ENCODE peak calls at places on chromosomes 1 and 21, in four cellular contexts. Q, F, P and U are unnamed samples.

GRCh38 chr1:41305576-41306365 is 55.5 kb upstream of the FOXO6 start:
- DNase-seq in F (no peak), Q (no peak), P (peak; percentile 17), U (no peak)

GRCh38 chr21:36732761-36733160 is 33.8 kb downstream of the SIM2 start:
- DNase-seq in F (no peak), Q (no peak), P (peak; percentile 40), U (no peak)

GRCh38 chr1:46401514-46401913 is 7.4 kb downstream of the FAAH start:
- DNase-seq in Q (no peak), F (no peak), P (no peak), U (no peak)

GRCh38 chr21:19507682-19508260 is 1104.2 kb upstream of the TMPRSS15 start:
- DNase-seq in P (no peak), Q (peak; percentile 7), F (peak; percentile 20), U (no peak)

GRCh38 chr1:12561121-12561520 is 56.9 kb downstream of the DHRS3 start:
- DNase-seq in P (no peak), Q (no peak), F (no peak), U (no peak)

GRCh38 chr1:56387071-56387747 is 192.2 kb downstream of the PLPP3 start:
- DNase-seq in F (no peak), Q (no peak), P (no peak), U (no peak)

GRCh38 chr21:36980280-36981048 is 14.0 kb upstream of the HLCS start:
- DNase-seq in P (no peak), F (peak; percentile 51), Q (no peak), U (peak; percentile 33)

GRCh38 chr1:38003261-38004250 is 1.8 kb downstream of the FHL3 start:
- DNase-seq in P (peak; percentile 81), F (no peak), Q (no peak), U (no peak)

GRCh38 chr1:216961516-216961915 is 238.3 kb upstream of the ESRRG start:
- DNase-seq in P (no peak), F (no peak), Q (no peak), U (no peak)

GRCh38 chr1:226979115-226979516 is 39.0 kb downstream of the COQ8A start:
- DNase-seq in F (no peak), Q (no peak), P (no peak), U (no peak)

GRCh38 chr1:201119206-201119814 is 7.1 kb upstream of the CACNA1S start:
- DNase-seq in Q (peak; percentile 52), P (no peak), F (peak; percentile 59), U (peak; percentile 60)

GRCh38 chr1:32806910-32807523 is 10.1 kb downstream of the YARS1 start:
- DNase-seq in F (peak; percentile 30), Q (no peak), P (no peak), U (peak; percentile 6)

GRCh38 chr21:40618216-40618615 is 228.7 kb downstream of the DSCAM start:
- DNase-seq in P (no peak), F (peak; percentile 28), Q (no peak), U (no peak)

GRCh38 chr1:56120021-56120420 is 459.3 kb downstream of the PLPP3 start:
- DNase-seq in Q (no peak), F (no peak), P (no peak), U (no peak)

GRCh38 chr1:23242414-23242813 is 25.1 kb upstream of the HTR1D start:
- DNase-seq in P (no peak), F (no peak), Q (no peak), U (no peak)

GRCh38 chr1:205488074-205488723 is 16.3 kb upstream of the CDK18 start:
- DNase-seq in P (peak; percentile 82), F (peak; percentile 83), Q (peak; percentile 59), U (peak; percentile 68)

GRCh38 chr1:203682401-203683383 is 56.1 kb downstream of the ATP2B4 start:
- DNase-seq in F (no peak), Q (peak; percentile 79), P (no peak), U (no peak)

GRCh38 chr1:209823143-209824041 is 4.4 kb upstream of the UTP25 start:
- DNase-seq in Q (peak; percentile 60), F (peak; percentile 47), P (no peak), U (no peak)

GRCh38 chr1:230145953-230146476 is 79.0 kb downstream of the GALNT2 start:
- DNase-seq in P (no peak), F (no peak), Q (peak; percentile 40), U (no peak)

GRCh38 chr1:20216574-20216973 is 30.3 kb upstream of the PLA2G2C start:
- DNase-seq in F (peak; percentile 39), P (no peak), Q (peak; percentile 70), U (no peak)

GRCh38 chr1:10705953-10706352 is 90.5 kb downstream of the CASZ1 start:
- DNase-seq in Q (no peak), P (no peak), F (no peak), U (no peak)

GRCh38 chr1:27430903-27431653 is 38.7 kb downstream of the GPR3 start:
- DNase-seq in F (no peak), P (no peak), Q (peak; percentile 59), U (no peak)

GRCh38 chr1:210313046-210313445 is 15.7 kb upstream of the HHAT start:
- DNase-seq in F (no peak), Q (no peak), P (no peak), U (no peak)

GRCh38 chr1:94514095-94514727 is 27.3 kb downstream of the F3 start:
- DNase-seq in P (no peak), Q (peak; percentile 28), F (peak; percentile 20), U (peak; percentile 17)

GRCh38 chr1:45930258-45931150 is 127.1 kb downstream of the MAST2 start:
- DNase-seq in P (no peak), Q (no peak), F (no peak), U (no peak)

GRCh38 chr1:167520711-167521206 is 2.4 kb upstream of the CD247 start:
- DNase-seq in P (no peak), Q (no peak), F (no peak), U (no peak)

GRCh38 chr1:209585672-209586071 is 2.2 kb downstream of the CAMK1G start:
- DNase-seq in P (no peak), F (peak; percentile 81), Q (no peak), U (peak; percentile 72)

GRCh38 chr1:192801451-192801850 is 7.4 kb upstream of the RGS2 start:
- DNase-seq in P (no peak), Q (no peak), F (no peak), U (no peak)

GRCh38 chr1:41387667-41388091 is 26.4 kb downstream of the FOXO6 start:
- DNase-seq in P (peak; percentile 93), Q (no peak), F (peak; percentile 84), U (peak; percentile 66)

GRCh38 chr1:85584264-85584781 is 3.8 kb downstream of the CCN1 start:
- DNase-seq in F (no peak), P (no peak), Q (no peak), U (no peak)

GRCh38 chr1:36400825-36401601 is 3.3 kb upstream of the LSM10 start:
- DNase-seq in P (peak; percentile 97), F (no peak), Q (peak; percentile 92), U (peak; percentile 18)

GRCh38 chr1:26126321-26127084 is 14.9 kb downstream of the PDIK1L start:
- DNase-seq in F (no peak), Q (peak; percentile 73), P (no peak), U (no peak)

GRCh38 chr1:84619383-84620093 is 45.3 kb upstream of the CTBS start:
- DNase-seq in P (no peak), Q (no peak), F (peak; percentile 74), U (peak; percentile 21)

GRCh38 chr1:240462766-240463410 is 149.1 kb downstream of the GREM2 start:
- DNase-seq in P (no peak), Q (no peak), F (no peak), U (peak; percentile 19)

GRCh38 chr1:236860096-236860495 is 65.0 kb downstream of the MTR start:
- DNase-seq in P (no peak), Q (no peak), F (no peak), U (no peak)

DNA sequence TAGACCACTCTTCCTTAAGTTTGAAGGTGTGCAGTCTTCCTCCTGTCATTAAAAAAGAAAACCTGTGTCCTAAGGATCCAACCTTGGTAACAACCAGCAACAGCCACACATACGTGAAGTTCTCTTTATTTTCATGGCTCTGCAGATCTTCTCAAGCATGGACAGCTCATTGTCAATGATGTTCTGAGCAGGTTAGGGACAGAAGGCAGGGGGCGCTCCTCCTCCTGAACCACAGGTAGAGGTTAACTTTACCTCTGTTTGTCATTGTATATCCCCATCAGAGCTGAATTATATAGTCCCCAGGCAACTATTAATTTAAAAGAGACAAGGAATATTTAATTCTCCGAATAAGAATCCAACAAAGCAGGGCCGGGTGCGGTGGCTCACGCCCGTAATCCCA is 52.5 kb upstream of the CR2 start:
- DNase-seq in P (no peak), Q (no peak), F (no peak), U (no peak)
- H3K4me3 ChIP-seq in P (no peak overlapping the region), Q (no peak overlapping the region), F (no peak overlapping the region), U (no peak overlapping the region)

DNA sequence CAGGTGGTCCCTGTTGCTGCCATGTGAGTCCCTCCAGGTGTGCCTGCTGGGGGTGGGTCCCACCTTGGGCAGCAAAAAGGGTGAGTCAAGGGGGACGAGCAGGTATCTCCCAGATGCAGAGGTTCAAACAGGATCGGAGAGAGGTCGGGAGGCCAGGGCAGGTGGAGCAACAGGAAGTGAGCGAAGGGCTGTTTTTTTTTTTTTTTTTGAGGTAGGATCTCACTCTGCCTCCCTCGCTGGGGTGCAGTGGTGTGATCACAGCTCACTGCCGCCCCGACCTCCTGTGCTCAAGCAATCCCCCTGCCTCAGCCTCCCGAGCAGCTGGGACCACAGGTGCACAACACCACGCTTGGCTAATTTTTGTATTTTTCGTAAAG is 39.4 kb downstream of the SLC2A7 start:
- DNase-seq in Q (no peak), F (no peak), P (no peak), U (no peak)
- H3K4me3 ChIP-seq in Q (no peak overlapping the region), F (no peak overlapping the region), P (no peak overlapping the region), U (no peak overlapping the region)

DNA sequence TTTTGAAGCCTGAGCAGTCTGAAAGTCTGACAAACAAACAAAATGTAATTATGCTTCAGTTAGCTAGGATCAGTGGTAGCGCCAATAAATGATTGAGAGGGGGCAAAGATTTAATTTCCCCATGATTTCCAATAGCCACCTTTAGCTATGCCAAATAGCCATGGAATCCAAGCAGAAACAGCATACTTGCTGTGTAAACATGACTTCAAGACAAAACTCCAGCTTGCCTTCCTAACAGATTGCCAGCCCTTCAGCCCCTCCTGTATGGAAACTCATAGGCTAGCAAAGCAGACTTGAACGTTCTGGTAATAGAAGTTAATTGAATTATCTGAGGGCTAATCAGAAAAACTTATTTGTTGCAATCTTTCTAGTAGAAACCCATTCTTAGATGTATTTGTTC is 25.6 kb upstream of the SLC30A1 start:
- DNase-seq in Q (no peak), F (no peak), P (no peak), U (no peak)
- H3K4me3 ChIP-seq in Q (no peak overlapping the region), F (no peak overlapping the region), P (no peak overlapping the region), U (no peak overlapping the region)

DNA sequence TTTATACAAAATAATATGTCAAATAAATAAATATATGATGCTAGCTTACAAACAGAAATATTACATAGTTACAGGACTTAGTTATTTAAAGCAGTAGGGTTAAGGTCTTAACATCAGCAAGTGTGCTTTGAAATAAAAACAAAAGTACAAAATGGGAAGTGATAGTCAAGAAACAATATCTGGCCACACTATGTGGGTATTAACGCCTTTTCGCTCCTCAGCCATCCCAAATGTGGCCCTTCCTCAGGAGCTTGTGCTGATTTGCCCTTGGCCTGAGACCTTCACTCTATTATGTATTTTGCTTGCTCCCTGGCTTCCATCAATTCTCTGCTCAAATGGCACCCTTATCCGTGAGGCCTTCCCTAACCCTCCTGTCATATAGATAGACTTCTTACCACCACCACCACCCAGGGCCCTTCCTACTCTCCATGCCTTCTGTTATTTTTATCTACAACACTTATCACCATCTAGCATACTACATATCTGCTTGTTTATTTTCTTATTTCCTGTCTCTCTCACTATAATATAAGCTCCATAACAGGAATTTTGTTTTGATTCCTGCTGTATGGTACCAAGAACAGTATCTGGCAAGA is 1.9 kb downstream of the CTSS start:
- DNase-seq in P (no peak), Q (peak; percentile 30), F (no peak), U (no peak)
- H3K4me3 ChIP-seq in P (no peak overlapping the region), Q (peak overlapping the region; percentile 94), F (no peak overlapping the region), U (no peak overlapping the region)